ENCODE peak calls at places on chromosomes 5 and 9, in five cellular contexts. O, E, C, F and V are unnamed samples.

GRCh38 chr5:166117062-166117743 is 2174.2 kb upstream of the WWC1 start:
- DNase-seq in O (no peak), E (no peak), C (no peak), F (peak; percentile 13), V (no peak)

GRCh38 chr9:100714372-100715099 is 136.7 kb downstream of the CAVIN4 start:
- DNase-seq in E (peak; percentile 75), F (peak; percentile 76), C (peak; percentile 48), O (peak; percentile 78), V (peak; percentile 17)

GRCh38 chr5:72508241-72509170 is 1.3 kb upstream of the ZNF366 start:
- DNase-seq in E (no peak), F (no peak), O (no peak), C (no peak), V (no peak)

GRCh38 chr5:131684595-131684994 is 49.6 kb upstream of the RAPGEF6 start:
- DNase-seq in C (no peak), F (no peak), E (no peak), O (no peak), V (no peak)

GRCh38 chr5:144583493-144584154 is 413.0 kb downstream of the KCTD16 start:
- DNase-seq in F (no peak), E (no peak), O (peak; percentile 64), C (no peak), V (no peak)

GRCh38 chr9:108823829-108824228 is 32.0 kb downstream of the ACTL7B start:
- DNase-seq in C (no peak), O (no peak), E (no peak), F (no peak), V (no peak)

GRCh38 chr5:43432486-43433365 is 20.5 kb upstream of the CCL28 start:
- DNase-seq in E (no peak), F (peak; percentile 80), O (no peak), C (peak; percentile 52), V (no peak)

GRCh38 chr9:136206602-136207333 is 1.8 kb upstream of the LHX3 start:
- DNase-seq in O (no peak), E (no peak), F (no peak), C (no peak), V (no peak)

GRCh38 chr5:158951951-158952545 is 147.7 kb downstream of the EBF1 start:
- DNase-seq in C (no peak), E (peak; percentile 36), O (no peak), F (peak; percentile 17), V (peak; percentile 46)

GRCh38 chr5:82396871-82397514 is 118.8 kb upstream of the RPS23 start:
- DNase-seq in F (no peak), O (no peak), E (no peak), C (peak; percentile 99), V (no peak)

GRCh38 chr5:150079655-150080461 is 6.5 kb downstream of the CSF1R start:
- DNase-seq in C (no peak), E (peak; percentile 18), O (no peak), F (no peak), V (peak; percentile 24)

GRCh38 chr9:124480621-124480981 is 26.6 kb downstream of the NR5A1 start:
- DNase-seq in F (peak; percentile 85), O (no peak), E (peak; percentile 86), C (peak; percentile 4), V (peak; percentile 44)

GRCh38 chr9:91186311-91187101 is 175.2 kb downstream of the AUH start:
- DNase-seq in O (no peak), C (peak; percentile 63), E (no peak), F (no peak), V (peak; percentile 19)
- H3K4ac ChIP-seq in O (no peak overlapping the region), C (peak overlapping the region; percentile 93), E (no peak overlapping the region), F (no peak overlapping the region), V (no peak overlapping the region)

DNA sequence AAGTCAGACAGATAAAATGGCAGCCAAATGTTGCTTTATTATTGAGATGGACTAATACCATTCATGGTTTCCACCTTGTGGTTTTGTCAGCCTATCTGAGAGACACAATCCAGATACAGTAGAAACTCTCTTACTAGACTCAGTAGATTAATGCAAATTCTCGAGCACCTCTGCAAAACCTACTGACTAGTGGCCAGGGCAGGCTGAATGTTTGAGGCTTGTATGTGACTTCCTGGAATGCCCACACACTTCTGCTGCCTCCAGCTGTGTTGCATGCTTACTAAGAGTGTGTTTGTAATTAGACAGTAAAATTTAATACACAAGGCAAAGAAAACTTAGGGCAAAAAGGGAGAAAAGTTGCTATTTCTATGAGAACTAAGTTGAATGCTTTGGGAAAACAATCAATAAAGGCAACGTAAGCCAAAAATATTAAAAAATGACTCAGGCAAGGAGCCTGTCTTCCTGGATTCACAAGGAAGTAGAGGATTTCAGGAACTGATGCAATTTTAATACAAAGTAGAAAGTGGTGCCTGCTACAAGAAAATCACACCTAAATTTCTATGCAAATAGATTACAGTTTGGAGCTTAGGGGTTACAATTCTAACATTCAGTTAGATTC is 30.3 kb upstream of the CCNG1 start:
- DNase-seq in C (no peak), E (no peak), F (peak; percentile 47), O (no peak), V (no peak)
- H3K4ac ChIP-seq in C (no peak overlapping the region), E (no peak overlapping the region), F (no peak overlapping the region), O (no peak overlapping the region), V (no peak overlapping the region)

GRCh38 chr5:157731272-157732129 is at the start of gene THG1L:
- DNase-seq in O (peak; percentile 97), E (peak; percentile 99), F (peak; percentile 99), C (peak; percentile 97), V (peak; percentile 94)
- H3K4ac ChIP-seq in O (no peak within 1 kb of the TSS), E (no peak within 1 kb of the TSS), F (no peak within 1 kb of the TSS), C (peak within 1 kb of the TSS; percentile 99), V (no peak within 1 kb of the TSS)

GRCh38 chr5:133228316-133228715 is 176.5 kb downstream of the HSPA4 start:
- DNase-seq in F (no peak), C (no peak), E (no peak), O (no peak), V (no peak)
- H3K4ac ChIP-seq in F (no peak overlapping the region), C (no peak overlapping the region), E (no peak overlapping the region), O (no peak overlapping the region), V (no peak overlapping the region)

DNA sequence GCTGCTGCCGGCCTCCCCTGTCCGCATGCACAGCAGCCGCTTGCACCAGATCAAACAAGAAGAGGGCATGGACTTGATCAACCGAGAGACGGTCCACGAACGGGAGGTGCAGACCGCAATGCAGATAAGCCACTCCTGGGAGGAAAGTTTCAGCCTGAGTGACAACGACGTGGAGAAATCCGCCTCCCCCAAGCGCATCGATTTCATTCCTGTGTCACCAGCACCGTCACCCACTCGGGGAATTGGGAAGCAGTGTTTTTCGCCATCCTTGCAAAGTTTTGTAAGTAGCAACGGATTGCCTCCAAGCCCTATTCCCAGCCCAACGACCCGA is 75.3 kb downstream of the PIP5K1B start:
- DNase-seq in E (no peak), F (no peak), O (no peak), C (no peak), V (no peak)
- H3K4ac ChIP-seq in E (no peak overlapping the region), F (no peak overlapping the region), O (no peak overlapping the region), C (no peak overlapping the region), V (no peak overlapping the region)

GRCh38 chr5:68431601-68432337 is 216.2 kb downstream of the PIK3R1 start:
- DNase-seq in F (no peak), E (no peak), C (no peak), O (no peak), V (no peak)

GRCh38 chr5:68432682-68433081 is 217.1 kb downstream of the PIK3R1 start:
- DNase-seq in E (no peak), O (no peak), C (no peak), F (no peak), V (no peak)

GRCh38 chr5:68436686-68437520 is 221.3 kb downstream of the PIK3R1 start:
- DNase-seq in O (no peak), C (peak; percentile 45), F (peak; percentile 83), E (no peak), V (no peak)

GRCh38 chr5:68435611-68436010 is 220.1 kb downstream of the PIK3R1 start:
- DNase-seq in C (no peak), E (no peak), O (no peak), F (no peak), V (no peak)

GRCh38 chr5:68433921-68434879 is 218.6 kb downstream of the PIK3R1 start:
- DNase-seq in C (peak; percentile 96), E (peak; percentile 37), F (peak; percentile 71), O (no peak), V (peak; percentile 23)
- H3K4ac ChIP-seq in C (peak overlapping the region; percentile 99), E (no peak overlapping the region), F (peak overlapping the region; percentile 17), O (no peak overlapping the region), V (no peak overlapping the region)

GRCh38 chr5:154481584-154482381 is 3.8 kb upstream of the HAND1 start:
- DNase-seq in E (no peak), C (no peak), F (no peak), O (no peak), V (no peak)

GRCh38 chr5:154482528-154483449 is 4.8 kb upstream of the HAND1 start:
- DNase-seq in C (no peak), E (peak; percentile 44), F (no peak), O (no peak), V (no peak)

GRCh38 chr5:154485092-154485491 is 7.1 kb upstream of the HAND1 start:
- DNase-seq in C (no peak), F (no peak), O (peak; percentile 30), E (no peak), V (no peak)

GRCh38 chr5:154484393-154484944 is 6.4 kb upstream of the HAND1 start:
- DNase-seq in E (no peak), C (no peak), O (peak; percentile 40), F (no peak), V (no peak)

DNA sequence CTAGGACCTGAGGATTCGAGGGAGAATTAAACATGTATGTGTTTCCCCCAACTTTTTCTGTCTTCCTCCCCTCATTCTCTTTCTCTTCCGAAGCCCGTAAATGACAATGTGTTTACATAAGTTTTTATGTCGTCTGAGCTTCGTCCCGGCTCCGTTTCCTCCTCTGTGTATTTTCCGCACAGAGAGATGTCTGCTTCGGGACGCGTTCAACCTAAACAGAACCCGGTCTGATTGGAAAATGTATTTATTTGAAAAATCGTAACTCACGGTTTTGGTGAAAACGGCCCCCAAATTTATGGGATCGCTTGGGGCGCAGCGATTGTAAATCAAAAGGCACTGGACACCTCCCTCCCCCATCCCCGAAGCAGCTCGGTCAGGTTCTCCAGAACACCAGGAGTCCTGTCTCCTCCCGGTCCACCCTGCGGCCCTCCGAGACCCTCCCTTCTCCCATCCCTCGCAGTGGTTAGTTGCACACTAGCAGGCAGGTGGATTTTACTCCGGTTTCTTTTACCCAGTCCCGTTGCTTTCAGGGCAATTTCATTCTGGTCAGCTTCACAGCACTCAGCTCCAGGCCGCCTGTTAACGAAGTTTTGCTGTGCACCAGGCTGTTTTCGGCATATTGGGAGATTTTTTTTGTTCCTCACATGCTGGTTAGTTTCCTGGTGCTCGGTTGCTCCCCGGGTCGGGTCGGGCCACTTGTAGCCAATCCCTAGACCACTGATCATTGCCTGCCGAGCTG is 5.8 kb upstream of the HAND1 start:
- DNase-seq in C (no peak), E (peak; percentile 56), F (no peak), O (peak; percentile 33), V (peak; percentile 53)
- H3K4ac ChIP-seq in C (no peak overlapping the region), E (no peak overlapping the region), F (no peak overlapping the region), O (no peak overlapping the region), V (no peak overlapping the region)